ENCODE peak calls at places on chromosomes 12 and 14, in seven cellular contexts. O is tibial nerve, H is ovary, J is mammary epithelial cell, Y is brain microvascular endothelial cell, V is cardiac fibroblast, Z is dorsolateral prefrontal cortex. E is an unnamed sample.
A peak's percentile ranks its signal among the peaks of the same experiment; 100 is the strongest.

GRCh38 chr12:32533971-32534590 is 134.7 kb downstream of the FGD4 start:
- DNase-seq in O (peak; percentile 53), H (peak; percentile 48), J (peak; percentile 73), Y (peak; percentile 96), V (peak; percentile 83), Z (no peak), E (no peak)

GRCh38 chr14:102822311-102822863 is 45.1 kb downstream of the TRAF3 start:
- DNase-seq in O (no peak), H (no peak), J (no peak), Y (no peak), V (no peak), Z (no peak), E (no peak)

GRCh38 chr14:64035143-64035542 is 182.3 kb downstream of the SYNE2 start:
- DNase-seq in O (no peak), H (no peak), J (no peak), Y (no peak), V (no peak), Z (no peak), E (no peak)

GRCh38 chr14:22837059-22837749 is 819 bp downstream of the MMP14 start:
- DNase-seq in O (no peak), H (peak; percentile 65), J (peak; percentile 36), Y (peak; percentile 61), V (peak; percentile 61), Z (no peak), E (no peak)

GRCh38 chr12:6567824-6568617 is at the start of gene NOP2:
- DNase-seq in O (peak; percentile 84), H (peak; percentile 86), J (peak; percentile 84), Y (peak; percentile 77), V (peak; percentile 91), Z (peak; percentile 90), E (peak; percentile 46)

GRCh38 chr14:103000291-103000921 is 56.9 kb downstream of the CDC42BPB start:
- DNase-seq in O (no peak), H (no peak), J (no peak), Y (no peak), V (no peak), Z (no peak), E (no peak)

GRCh38 chr12:76719171-76719631 is 44.7 kb upstream of the ZDHHC17 start:
- DNase-seq in O (no peak), H (no peak), J (peak; percentile 14), Y (no peak), V (peak; percentile 8), Z (no peak), E (no peak)

GRCh38 chr12:1297639-1298038 is 296.7 kb downstream of the FBXL14 start:
- DNase-seq in O (no peak), H (no peak), J (no peak), Y (peak; percentile 18), V (no peak), Z (no peak), E (no peak)

GRCh38 chr14:100178691-100179090 is 19.2 kb upstream of the DEGS2 start:
- DNase-seq in O (no peak), H (no peak), J (no peak), Y (no peak), V (no peak), Z (no peak), E (no peak)

GRCh38 chr14:28676481-28676880 is 90.1 kb upstream of the FOXG1 start:
- DNase-seq in O (no peak), H (no peak), J (peak; percentile 96), Y (peak; percentile 12), V (no peak), Z (no peak), E (no peak)

GRCh38 chr12:12022306-12022931 is 48.3 kb upstream of the BCL2L14 start:
- DNase-seq in O (no peak), H (no peak), J (no peak), Y (no peak), V (no peak), Z (no peak), E (no peak)

GRCh38 chr12:52956987-52957386 is 8.1 kb downstream of the KRT18 start:
- DNase-seq in O (no peak), H (no peak), J (no peak), Y (peak; percentile 29), V (no peak), Z (no peak), E (no peak)

GRCh38 chr12:112714166-112714565 is 77.4 kb upstream of the RPH3A start:
- DNase-seq in O (no peak), H (no peak), J (peak; percentile 31), Y (no peak), V (no peak), Z (no peak), E (no peak)

GRCh38 chr12:53782093-53782703 is 30.4 kb upstream of the CISTR start:
- DNase-seq in O (no peak), H (no peak), J (no peak), Y (no peak), V (no peak), Z (no peak), E (no peak)

GRCh38 chr12:131604146-131604844 is 106.6 kb upstream of the SFSWAP start:
- DNase-seq in O (no peak), H (no peak), J (no peak), Y (no peak), V (no peak), Z (no peak), E (peak; percentile 37)

GRCh38 chr12:62934799-62935674 is at the start of gene PPM1H:
- DNase-seq in O (no peak), H (peak; percentile 67), J (peak; percentile 11), Y (peak; percentile 29), V (peak; percentile 22), Z (peak; percentile 83), E (peak; percentile 19)

GRCh38 chr12:2212971-2213869 is 160.4 kb downstream of the CACNA1C start:
- DNase-seq in O (no peak), H (peak; percentile 19), J (no peak), Y (no peak), V (peak; percentile 8), Z (peak; percentile 56), E (no peak)

GRCh38 chr14:98931911-98932310 is 340.1 kb downstream of the BCL11B start:
- DNase-seq in O (no peak), H (no peak), J (no peak), Y (no peak), V (no peak), Z (no peak), E (no peak)

GRCh38 chr12:123754041-123754757 is 7.9 kb upstream of the DNAH10 start:
- DNase-seq in O (no peak), H (no peak), J (no peak), Y (no peak), V (no peak), Z (no peak), E (no peak)

GRCh38 chr12:30169839-30170591 is 386.3 kb upstream of the TMTC1 start:
- DNase-seq in O (no peak), H (no peak), J (no peak), Y (no peak), V (no peak), Z (no peak), E (no peak)

GRCh38 chr12:86193931-86194330 is 62.3 kb downstream of the MGAT4C start:
- DNase-seq in O (no peak), H (no peak), J (peak; percentile 23), Y (no peak), V (peak; percentile 15), Z (no peak), E (no peak)

GRCh38 chr14:93683241-93683640 is 105.0 kb downstream of the PRIMA1 start:
- DNase-seq in O (peak; percentile 16), H (no peak), J (no peak), Y (no peak), V (peak; percentile 0), Z (no peak), E (peak; percentile 4)

GRCh38 chr12:107337354-107338095 is 244.2 kb upstream of the CRY1 start:
- DNase-seq in O (no peak), H (no peak), J (peak; percentile 97), Y (no peak), V (no peak), Z (no peak), E (no peak)

GRCh38 chr12:69509308-69509736 is 39.1 kb downstream of the FRS2 start:
- DNase-seq in O (no peak), H (no peak), J (no peak), Y (peak; percentile 34), V (peak; percentile 37), Z (no peak), E (no peak)

GRCh38 chr14:79842270-79842669 is 369.0 kb downstream of the DIO2 start:
- DNase-seq in O (no peak), H (no peak), J (peak; percentile 16), Y (peak; percentile 89), V (peak; percentile 63), Z (no peak), E (no peak)

GRCh38 chr12:104957388-104958008 is 592 bp downstream of the SLC41A2 start:
- DNase-seq in O (no peak), H (no peak), J (no peak), Y (no peak), V (no peak), Z (peak; percentile 56), E (no peak)

GRCh38 chr12:124837958-124838803 is 25.5 kb downstream of the SCARB1 start:
- DNase-seq in O (peak; percentile 80), H (peak; percentile 93), J (peak; percentile 98), Y (peak; percentile 94), V (peak; percentile 97), Z (peak; percentile 81), E (no peak)

GRCh38 chr12:39573971-39574370 is 45.6 kb downstream of the ABCD2 start:
- DNase-seq in O (no peak), H (no peak), J (peak; percentile 72), Y (no peak), V (no peak), Z (no peak), E (no peak)

GRCh38 chr12:91951571-91951970 is 194.1 kb downstream of the BTG1 start:
- DNase-seq in O (no peak), H (no peak), J (peak; percentile 60), Y (no peak), V (no peak), Z (no peak), E (no peak)

DNA sequence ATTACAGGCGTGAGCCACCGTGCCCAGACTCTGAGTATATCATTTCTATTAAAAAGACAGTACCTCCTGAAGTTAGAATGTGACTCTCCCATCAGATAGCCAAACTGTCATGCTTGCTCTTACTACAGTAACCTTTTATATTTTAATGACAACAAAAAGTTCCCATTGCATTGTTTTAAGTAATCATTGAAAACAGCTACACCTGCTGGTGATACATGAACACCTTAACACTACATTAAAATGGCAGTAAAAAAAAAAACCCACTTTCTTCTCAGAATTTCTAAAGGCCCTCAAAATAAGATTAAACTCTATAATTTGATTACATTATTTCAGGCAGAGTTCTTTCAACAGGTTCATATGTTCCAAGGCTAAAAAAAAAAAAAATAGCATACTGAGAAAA is 76.7 kb downstream of the SH2B3 start:
- DNase-seq in O (no peak), H (no peak), J (no peak), Y (no peak), V (no peak), Z (no peak), E (no peak)
- TF ChIP-seq CTCF in O (no peak), H (no peak), J (peak; percentile 20), Y (peak; percentile 12), V (no peak), Z (no peak), E (peak; percentile 20)

GRCh38 chr14:89660183-89660582 is 243.2 kb upstream of the FOXN3 start:
- DNase-seq in O (peak; percentile 14), H (peak; percentile 12), J (no peak), Y (no peak), V (peak; percentile 76), Z (no peak), E (no peak)
- H3K4me3 ChIP-seq in O (no peak overlapping the region), H (no peak overlapping the region), J (no peak overlapping the region), Y (no peak overlapping the region), V (no peak overlapping the region), Z (no peak overlapping the region), E (no peak overlapping the region)

GRCh38 chr14:59583755-59584154 is 7.1 kb upstream of the CCDC175 start:
- DNase-seq in O (no peak), H (no peak), J (no peak), Y (peak; percentile 56), V (peak; percentile 44), Z (peak; percentile 51), E (no peak)
- TF ChIP-seq CTCF in O (no peak), H (no peak), J (no peak), Y (peak; percentile 24), V (peak; percentile 21), Z (no peak), E (no peak)

GRCh38 chr12:108691995-108692808 is 39.1 kb downstream of the CORO1C start:
- DNase-seq in O (no peak), H (no peak), J (no peak), Y (no peak), V (no peak), Z (peak; percentile 59), E (no peak)
- H3K4me3 ChIP-seq in O (peak overlapping the region; percentile 11), H (no peak overlapping the region), J (no peak overlapping the region), Y (no peak overlapping the region), V (no peak overlapping the region), Z (peak overlapping the region; percentile 37), E (peak overlapping the region; percentile 3)